ENCODE peak calls at places on chromosomes 3 and 15, in eight cellular contexts. K is H9, S is fibroblast of lung, A is cardiac fibroblast, T is A549, H is OCI-LY7, W is choroid plexus epithelial cell, J is omental fat pad. X is an unnamed sample.

GRCh38 chr3:152524198-152525140 is 255.7 kb downstream of the MBNL1 start:
- DNase-seq in K (no peak), S (peak; percentile 69), A (peak; percentile 79), T (no peak), H (peak; percentile 56), W (peak; percentile 80), J (peak; percentile 42), X (peak; percentile 15)

GRCh38 chr3:99246010-99246654 is 344.6 kb upstream of the DCBLD2 start:
- DNase-seq in K (no peak), S (no peak), A (peak; percentile 19), T (no peak), H (no peak), W (peak; percentile 70), J (no peak), X (no peak)

GRCh38 chr15:99132122-99132521 is 27.2 kb downstream of the SYNM start:
- DNase-seq in K (no peak), S (no peak), A (no peak), T (no peak), H (no peak), W (no peak), J (no peak), X (no peak)

GRCh38 chr15:95669146-95669922 is 661.2 kb upstream of the NR2F2 start:
- DNase-seq in K (no peak), S (no peak), A (peak; percentile 29), T (no peak), H (no peak), W (peak; percentile 68), J (no peak), X (peak; percentile 13)

GRCh38 chr15:75309711-75310110 is 26.2 kb upstream of the COMMD4 start:
- DNase-seq in K (no peak), S (no peak), A (peak; percentile 10), T (no peak), H (no peak), W (peak; percentile 74), J (no peak), X (no peak)

GRCh38 chr3:145735631-145736030 is 425.4 kb downstream of the PLOD2 start:
- DNase-seq in K (no peak), S (no peak), A (no peak), T (no peak), H (no peak), W (no peak), J (no peak), X (no peak)

GRCh38 chr3:132380979-132381944 is 36.0 kb upstream of the DNAJC13 start:
- DNase-seq in K (peak; percentile 33), S (peak; percentile 3), A (no peak), T (no peak), H (no peak), W (peak; percentile 8), J (no peak), X (no peak)

GRCh38 chr3:150599611-150600297 is 3.4 kb upstream of the SELENOT start:
- DNase-seq in K (peak; percentile 59), S (peak; percentile 42), A (peak; percentile 41), T (no peak), H (no peak), W (peak; percentile 52), J (no peak), X (peak; percentile 43)

GRCh38 chr3:179452166-179452544 is 885 bp upstream of the GNB4 start:
- DNase-seq in K (no peak), S (peak; percentile 91), A (peak; percentile 87), T (no peak), H (no peak), W (peak; percentile 87), J (no peak), X (no peak)

GRCh38 chr3:184691397-184692131 is 20.3 kb downstream of the MAGEF1 start:
- DNase-seq in K (no peak), S (peak; percentile 51), A (peak; percentile 29), T (no peak), H (no peak), W (peak; percentile 19), J (no peak), X (no peak)

GRCh38 chr3:122681294-122682015 is 816 bp downstream of the PARP14 start:
- DNase-seq in K (peak; percentile 47), S (peak; percentile 19), A (no peak), T (no peak), H (no peak), W (no peak), J (no peak), X (no peak)

DNA sequence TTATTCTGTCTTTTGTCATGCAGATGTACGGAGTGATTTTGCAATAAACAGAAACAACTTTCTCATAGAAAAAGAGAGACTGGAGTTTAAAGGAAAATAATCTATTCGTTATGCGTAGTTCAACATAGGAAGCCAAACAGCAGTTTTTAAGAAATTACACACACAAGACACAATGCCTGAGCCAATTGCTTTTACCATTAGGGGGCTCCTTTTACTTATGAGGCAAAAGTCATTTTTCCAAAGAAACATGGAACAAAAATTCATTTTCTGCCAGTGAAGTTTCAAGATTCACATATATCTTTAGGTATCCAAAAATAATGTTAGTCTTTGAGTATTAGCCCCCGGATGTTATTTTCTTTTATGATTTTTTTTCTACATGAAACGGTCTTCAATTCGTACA is 10.7 kb downstream of the CNTN6 start:
- DNase-seq in K (no peak), S (peak; percentile 24), A (no peak), T (no peak), H (no peak), W (peak; percentile 15), J (no peak), X (no peak)
- TF ChIP-seq CTCF in K (peak; percentile 45), S (peak; percentile 34), A (no peak), T (no peak), H (no peak), W (peak; percentile 21), J (no peak), X (no peak)

DNA sequence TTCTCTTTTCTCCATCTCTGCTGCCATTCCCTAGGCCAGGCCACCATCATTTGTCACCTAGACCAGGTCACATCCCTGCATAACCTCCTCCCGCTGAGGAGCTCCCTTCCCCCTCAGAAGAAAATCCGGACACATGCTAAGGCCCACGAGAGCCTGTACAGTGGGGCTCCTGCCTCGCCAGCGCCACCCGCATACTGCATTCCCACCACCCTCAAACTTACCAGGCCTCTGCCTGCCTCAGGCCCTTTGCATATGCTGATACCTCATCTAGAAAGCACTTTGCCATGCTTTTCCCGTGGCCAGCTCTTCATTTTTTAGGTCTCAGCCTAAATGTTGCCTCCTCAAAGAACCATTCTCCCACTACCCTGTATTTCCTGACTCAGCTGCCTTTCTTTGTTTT is 220.1 kb upstream of the CTDSPL start:
- DNase-seq in K (no peak), S (no peak), A (no peak), T (no peak), H (no peak), W (no peak), J (no peak), X (no peak)
- TF ChIP-seq CTCF in K (no peak), S (no peak), A (no peak), T (no peak), H (no peak), W (no peak), J (no peak), X (no peak)

GRCh38 chr3:191220908-191221307 is 21.9 kb downstream of the OSTN start:
- DNase-seq in K (no peak), S (no peak), A (no peak), T (no peak), H (peak; percentile 24), W (peak; percentile 12), J (no peak), X (no peak)
- TF ChIP-seq CTCF in K (peak; percentile 48), S (no peak), A (no peak), T (no peak), H (peak; percentile 62), W (peak; percentile 30), J (no peak), X (no peak)

GRCh38 chr3:48556796-48557626 is at the start of gene PFKFB4:
- DNase-seq in K (peak; percentile 100), S (peak; percentile 99), A (peak; percentile 100), T (peak; percentile 91), H (peak; percentile 99), W (peak; percentile 100), J (peak; percentile 89), X (peak; percentile 97)
- TF ChIP-seq CTCF in K (peak; percentile 30), S (no peak), A (no peak), T (no peak), H (no peak), W (no peak), J (no peak), X (no peak)